ENCODE peak calls at places on chromosomes 5 and 9, in eight cellular contexts. One of them, this sample, is unnamed.

GRCh38 chr5:111254613-111255012 is 30.4 kb downstream of the CAMK4 start:
- DNase-seq in SK-N-DZ: peak; percentile 17
- DNase-seq in activated CD4-positive, alpha-beta T cell treated with anti-CD3 and anti-CD28 coated beads, Interleukin-2, amount 50 U/mL, for 1 hour: peak; percentile 45
- DNase-seq in lower leg skin: no peak
- DNase-seq in choroid plexus epithelial cell: peak; percentile 38
- DNase-seq in MCF 10A: no peak
- DNase-seq in foreskin fibroblast: no peak
- DNase-seq in GM06990: peak; percentile 76
- DNase-seq in this sample: peak; percentile 40

GRCh38 chr9:27535701-27536118 is 6.1 kb upstream of the MOB3B start:
- DNase-seq in lower leg skin: no peak
- DNase-seq in SK-N-DZ: no peak
- DNase-seq in foreskin fibroblast: no peak
- DNase-seq in activated CD4-positive, alpha-beta T cell treated with anti-CD3 and anti-CD28 coated beads, Interleukin-2, amount 50 U/mL, for 1 hour: no peak
- DNase-seq in GM06990: no peak
- DNase-seq in choroid plexus epithelial cell: no peak
- DNase-seq in MCF 10A: no peak
- DNase-seq in this sample: no peak

GRCh38 chr9:1726993-1727759 is 288.0 kb upstream of the SMARCA2 start:
- DNase-seq in foreskin fibroblast: no peak
- DNase-seq in MCF 10A: peak; percentile 5
- DNase-seq in GM06990: no peak
- DNase-seq in SK-N-DZ: no peak
- DNase-seq in lower leg skin: no peak
- DNase-seq in activated CD4-positive, alpha-beta T cell treated with anti-CD3 and anti-CD28 coated beads, Interleukin-2, amount 50 U/mL, for 1 hour: no peak
- DNase-seq in choroid plexus epithelial cell: no peak
- DNase-seq in this sample: no peak

GRCh38 chr5:53170748-53171349 is 61.3 kb upstream of the MOCS2 start:
- DNase-seq in foreskin fibroblast: peak; percentile 40
- DNase-seq in activated CD4-positive, alpha-beta T cell treated with anti-CD3 and anti-CD28 coated beads, Interleukin-2, amount 50 U/mL, for 1 hour: no peak
- DNase-seq in lower leg skin: no peak
- DNase-seq in SK-N-DZ: peak; percentile 18
- DNase-seq in GM06990: no peak
- DNase-seq in choroid plexus epithelial cell: peak; percentile 72
- DNase-seq in MCF 10A: peak; percentile 63
- DNase-seq in this sample: peak; percentile 63

GRCh38 chr9:33649463-33649862 is 125.4 kb downstream of the ANKRD18B start:
- DNase-seq in MCF 10A: no peak
- DNase-seq in foreskin fibroblast: no peak
- DNase-seq in choroid plexus epithelial cell: no peak
- DNase-seq in GM06990: no peak
- DNase-seq in activated CD4-positive, alpha-beta T cell treated with anti-CD3 and anti-CD28 coated beads, Interleukin-2, amount 50 U/mL, for 1 hour: no peak
- DNase-seq in SK-N-DZ: no peak
- DNase-seq in lower leg skin: no peak
- DNase-seq in this sample: no peak

GRCh38 chr5:141039517-141039916 is 11.7 kb upstream of the PCDHB1 start:
- DNase-seq in lower leg skin: no peak
- DNase-seq in activated CD4-positive, alpha-beta T cell treated with anti-CD3 and anti-CD28 coated beads, Interleukin-2, amount 50 U/mL, for 1 hour: no peak
- DNase-seq in GM06990: no peak
- DNase-seq in SK-N-DZ: peak; percentile 62
- DNase-seq in foreskin fibroblast: no peak
- DNase-seq in choroid plexus epithelial cell: no peak
- DNase-seq in MCF 10A: peak; percentile 53
- DNase-seq in this sample: no peak

GRCh38 chr5:149886697-149887470 is 57.7 kb downstream of the PDE6A start:
- DNase-seq in activated CD4-positive, alpha-beta T cell treated with anti-CD3 and anti-CD28 coated beads, Interleukin-2, amount 50 U/mL, for 1 hour: no peak
- DNase-seq in GM06990: no peak
- DNase-seq in MCF 10A: peak; percentile 81
- DNase-seq in foreskin fibroblast: peak; percentile 24
- DNase-seq in lower leg skin: no peak
- DNase-seq in SK-N-DZ: no peak
- DNase-seq in choroid plexus epithelial cell: peak; percentile 78
- DNase-seq in this sample: peak; percentile 33

GRCh38 chr5:141852448-141852847 is 25.8 kb downstream of the PCDH1 start:
- DNase-seq in MCF 10A: no peak
- DNase-seq in activated CD4-positive, alpha-beta T cell treated with anti-CD3 and anti-CD28 coated beads, Interleukin-2, amount 50 U/mL, for 1 hour: no peak
- DNase-seq in lower leg skin: no peak
- DNase-seq in SK-N-DZ: no peak
- DNase-seq in choroid plexus epithelial cell: no peak
- DNase-seq in foreskin fibroblast: no peak
- DNase-seq in GM06990: no peak
- DNase-seq in this sample: no peak

GRCh38 chr9:97529363-97530076 is 28.1 kb downstream of the TMOD1 start:
- DNase-seq in activated CD4-positive, alpha-beta T cell treated with anti-CD3 and anti-CD28 coated beads, Interleukin-2, amount 50 U/mL, for 1 hour: no peak
- DNase-seq in foreskin fibroblast: no peak
- DNase-seq in SK-N-DZ: no peak
- DNase-seq in MCF 10A: peak; percentile 21
- DNase-seq in lower leg skin: no peak
- DNase-seq in GM06990: peak; percentile 50
- DNase-seq in choroid plexus epithelial cell: no peak
- DNase-seq in this sample: peak; percentile 43

GRCh38 chr9:26357803-26358339 is 534.7 kb downstream of the CAAP1 start:
- DNase-seq in MCF 10A: no peak
- DNase-seq in GM06990: no peak
- DNase-seq in SK-N-DZ: no peak
- DNase-seq in foreskin fibroblast: no peak
- DNase-seq in lower leg skin: no peak
- DNase-seq in choroid plexus epithelial cell: no peak
- DNase-seq in activated CD4-positive, alpha-beta T cell treated with anti-CD3 and anti-CD28 coated beads, Interleukin-2, amount 50 U/mL, for 1 hour: no peak
- DNase-seq in this sample: no peak

GRCh38 chr5:14534773-14535172 is 46.8 kb upstream of the OTULINL start:
- DNase-seq in activated CD4-positive, alpha-beta T cell treated with anti-CD3 and anti-CD28 coated beads, Interleukin-2, amount 50 U/mL, for 1 hour: no peak
- DNase-seq in lower leg skin: peak; percentile 22
- DNase-seq in choroid plexus epithelial cell: peak; percentile 20
- DNase-seq in GM06990: no peak
- DNase-seq in SK-N-DZ: no peak
- DNase-seq in MCF 10A: no peak
- DNase-seq in foreskin fibroblast: no peak
- DNase-seq in this sample: no peak

GRCh38 chr5:139382371-139382770 is 726 bp downstream of the SLC23A1 start:
- DNase-seq in GM06990: no peak
- DNase-seq in choroid plexus epithelial cell: no peak
- DNase-seq in foreskin fibroblast: no peak
- DNase-seq in MCF 10A: no peak
- DNase-seq in SK-N-DZ: no peak
- DNase-seq in lower leg skin: no peak
- DNase-seq in activated CD4-positive, alpha-beta T cell treated with anti-CD3 and anti-CD28 coated beads, Interleukin-2, amount 50 U/mL, for 1 hour: no peak
- DNase-seq in this sample: no peak

GRCh38 chr5:158234323-158235158 is 375.6 kb upstream of the CLINT1 start:
- DNase-seq in GM06990: no peak
- DNase-seq in activated CD4-positive, alpha-beta T cell treated with anti-CD3 and anti-CD28 coated beads, Interleukin-2, amount 50 U/mL, for 1 hour: no peak
- DNase-seq in lower leg skin: no peak
- DNase-seq in SK-N-DZ: no peak
- DNase-seq in MCF 10A: peak; percentile 49
- DNase-seq in choroid plexus epithelial cell: peak; percentile 83
- DNase-seq in foreskin fibroblast: peak; percentile 23
- DNase-seq in this sample: no peak

GRCh38 chr9:121634800-121635261 is 16.6 kb upstream of the DAB2IP start:
- DNase-seq in lower leg skin: no peak
- DNase-seq in MCF 10A: peak; percentile 16
- DNase-seq in foreskin fibroblast: no peak
- DNase-seq in choroid plexus epithelial cell: peak; percentile 28
- DNase-seq in SK-N-DZ: peak; percentile 61
- DNase-seq in activated CD4-positive, alpha-beta T cell treated with anti-CD3 and anti-CD28 coated beads, Interleukin-2, amount 50 U/mL, for 1 hour: no peak
- DNase-seq in GM06990: no peak
- DNase-seq in this sample: peak; percentile 13

GRCh38 chr5:14720236-14720923 is 55.9 kb downstream of the OTULIN start:
- DNase-seq in activated CD4-positive, alpha-beta T cell treated with anti-CD3 and anti-CD28 coated beads, Interleukin-2, amount 50 U/mL, for 1 hour: no peak
- DNase-seq in MCF 10A: no peak
- DNase-seq in SK-N-DZ: no peak
- DNase-seq in choroid plexus epithelial cell: peak; percentile 87
- DNase-seq in GM06990: no peak
- DNase-seq in foreskin fibroblast: peak; percentile 56
- DNase-seq in lower leg skin: no peak
- DNase-seq in this sample: peak; percentile 76

GRCh38 chr9:13387668-13388124 is 108.2 kb upstream of the MPDZ start:
- DNase-seq in choroid plexus epithelial cell: no peak
- DNase-seq in foreskin fibroblast: peak; percentile 2
- DNase-seq in SK-N-DZ: no peak
- DNase-seq in activated CD4-positive, alpha-beta T cell treated with anti-CD3 and anti-CD28 coated beads, Interleukin-2, amount 50 U/mL, for 1 hour: no peak
- DNase-seq in GM06990: no peak
- DNase-seq in MCF 10A: no peak
- DNase-seq in lower leg skin: no peak
- DNase-seq in this sample: no peak

GRCh38 chr5:74927336-74927735 is 61.1 kb upstream of the FAM169A start:
- DNase-seq in foreskin fibroblast: no peak
- DNase-seq in activated CD4-positive, alpha-beta T cell treated with anti-CD3 and anti-CD28 coated beads, Interleukin-2, amount 50 U/mL, for 1 hour: no peak
- DNase-seq in lower leg skin: no peak
- DNase-seq in GM06990: no peak
- DNase-seq in choroid plexus epithelial cell: no peak
- DNase-seq in SK-N-DZ: no peak
- DNase-seq in MCF 10A: no peak
- DNase-seq in this sample: no peak

GRCh38 chr9:115018547-115019435 is 88.4 kb upstream of the TNFSF8 start:
- DNase-seq in GM06990: no peak
- DNase-seq in foreskin fibroblast: peak; percentile 54
- DNase-seq in choroid plexus epithelial cell: peak; percentile 70
- DNase-seq in SK-N-DZ: no peak
- DNase-seq in lower leg skin: no peak
- DNase-seq in MCF 10A: no peak
- DNase-seq in activated CD4-positive, alpha-beta T cell treated with anti-CD3 and anti-CD28 coated beads, Interleukin-2, amount 50 U/mL, for 1 hour: no peak
- DNase-seq in this sample: peak; percentile 97

GRCh38 chr5:173735171-173735570 is 118.7 kb upstream of the BOD1 start:
- DNase-seq in GM06990: no peak
- DNase-seq in SK-N-DZ: peak; percentile 76
- DNase-seq in foreskin fibroblast: no peak
- DNase-seq in lower leg skin: no peak
- DNase-seq in MCF 10A: no peak
- DNase-seq in activated CD4-positive, alpha-beta T cell treated with anti-CD3 and anti-CD28 coated beads, Interleukin-2, amount 50 U/mL, for 1 hour: no peak
- DNase-seq in choroid plexus epithelial cell: no peak
- DNase-seq in this sample: no peak

GRCh38 chr9:17121264-17121663 is 13.6 kb upstream of the CNTLN start:
- DNase-seq in activated CD4-positive, alpha-beta T cell treated with anti-CD3 and anti-CD28 coated beads, Interleukin-2, amount 50 U/mL, for 1 hour: no peak
- DNase-seq in GM06990: no peak
- DNase-seq in SK-N-DZ: no peak
- DNase-seq in MCF 10A: no peak
- DNase-seq in choroid plexus epithelial cell: no peak
- DNase-seq in foreskin fibroblast: no peak
- DNase-seq in lower leg skin: no peak
- DNase-seq in this sample: no peak

GRCh38 chr5:135227064-135228022 is 171.7 kb downstream of the MACROH2A1 start:
- DNase-seq in SK-N-DZ: no peak
- DNase-seq in MCF 10A: no peak
- DNase-seq in foreskin fibroblast: no peak
- DNase-seq in GM06990: no peak
- DNase-seq in activated CD4-positive, alpha-beta T cell treated with anti-CD3 and anti-CD28 coated beads, Interleukin-2, amount 50 U/mL, for 1 hour: no peak
- DNase-seq in choroid plexus epithelial cell: no peak
- DNase-seq in lower leg skin: no peak
- DNase-seq in this sample: no peak

GRCh38 chr9:99400184-99400731 is 178.2 kb downstream of the SEC61B start:
- DNase-seq in foreskin fibroblast: no peak
- DNase-seq in choroid plexus epithelial cell: peak; percentile 39
- DNase-seq in activated CD4-positive, alpha-beta T cell treated with anti-CD3 and anti-CD28 coated beads, Interleukin-2, amount 50 U/mL, for 1 hour: no peak
- DNase-seq in SK-N-DZ: peak; percentile 47
- DNase-seq in GM06990: no peak
- DNase-seq in lower leg skin: no peak
- DNase-seq in MCF 10A: no peak
- DNase-seq in this sample: no peak

GRCh38 chr5:138468133-138468965 is 3.1 kb downstream of the EGR1 start:
- DNase-seq in SK-N-DZ: no peak
- DNase-seq in choroid plexus epithelial cell: peak; percentile 27
- DNase-seq in foreskin fibroblast: no peak
- DNase-seq in GM06990: no peak
- DNase-seq in activated CD4-positive, alpha-beta T cell treated with anti-CD3 and anti-CD28 coated beads, Interleukin-2, amount 50 U/mL, for 1 hour: peak; percentile 45
- DNase-seq in lower leg skin: no peak
- DNase-seq in MCF 10A: no peak
- DNase-seq in this sample: peak; percentile 54

GRCh38 chr9:4111233-4112000 is 188.5 kb downstream of the GLIS3 start:
- DNase-seq in activated CD4-positive, alpha-beta T cell treated with anti-CD3 and anti-CD28 coated beads, Interleukin-2, amount 50 U/mL, for 1 hour: no peak
- DNase-seq in choroid plexus epithelial cell: peak; percentile 37
- DNase-seq in lower leg skin: no peak
- DNase-seq in foreskin fibroblast: no peak
- DNase-seq in MCF 10A: no peak
- DNase-seq in GM06990: no peak
- DNase-seq in SK-N-DZ: no peak
- DNase-seq in this sample: peak; percentile 39

GRCh38 chr9:83520292-83520691 is 17.9 kb downstream of the FRMD3 start:
- DNase-seq in SK-N-DZ: no peak
- DNase-seq in activated CD4-positive, alpha-beta T cell treated with anti-CD3 and anti-CD28 coated beads, Interleukin-2, amount 50 U/mL, for 1 hour: no peak
- DNase-seq in GM06990: no peak
- DNase-seq in choroid plexus epithelial cell: no peak
- DNase-seq in MCF 10A: no peak
- DNase-seq in foreskin fibroblast: no peak
- DNase-seq in lower leg skin: no peak
- DNase-seq in this sample: no peak